ENCODE peak calls at places on chromosomes 4 and X, in six cellular contexts. Q, R, B, A, P and S are unnamed samples.

GRCh38 chr4:78781925-78782324 is 5.8 kb downstream of the BMP2K start:
- DNase-seq in B (no peak), Q (no peak), P (no peak), A (no peak), R (no peak), S (no peak)

GRCh38 chrX:40778861-40779575 is 43.7 kb upstream of the MED14 start:
- DNase-seq in A (peak; percentile 69), P (peak; percentile 36), R (no peak), Q (no peak), B (peak; percentile 87), S (no peak)

GRCh38 chr4:101346312-101346561 is 1.1 kb downstream of the PPP3CA start:
- DNase-seq in A (no peak), R (no peak), B (no peak), Q (no peak), P (no peak), S (no peak)

GRCh38 chr4:10084651-10085320 is 31.8 kb downstream of the WDR1 start:
- DNase-seq in R (no peak), Q (no peak), P (no peak), A (no peak), B (no peak), S (no peak)

GRCh38 chr4:45347056-45347455 is 620.7 kb upstream of the GNPDA2 start:
- DNase-seq in B (no peak), P (no peak), Q (no peak), A (no peak), R (no peak), S (no peak)

GRCh38 chrX:97766496-97767095 is 882.9 kb downstream of the RPA4 start:
- DNase-seq in Q (no peak), R (no peak), B (no peak), A (no peak), P (no peak), S (peak; percentile 52)

GRCh38 chrX:130831347-130831722 is 71.7 kb downstream of the ENOX2 start:
- DNase-seq in B (no peak), A (no peak), P (no peak), R (no peak), Q (no peak), S (no peak)

GRCh38 chr4:122458625-122459024 is 2.1 kb upstream of the IL2 start:
- DNase-seq in A (no peak), R (no peak), Q (no peak), B (peak; percentile 73), P (no peak), S (peak; percentile 52)

GRCh38 chr4:2878346-2878745 is 34.7 kb downstream of the ADD1 start:
- DNase-seq in R (no peak), A (no peak), Q (no peak), B (no peak), P (no peak), S (no peak)

GRCh38 chr4:113740857-113741379 is 20.6 kb downstream of the CAMK2D start:
- DNase-seq in Q (no peak), P (no peak), B (no peak), R (no peak), A (peak; percentile 20), S (no peak)

GRCh38 chrX:39600222-39600621 is 497.5 kb downstream of the BCOR start:
- DNase-seq in R (no peak), A (no peak), Q (no peak), B (no peak), P (no peak), S (no peak)

GRCh38 chr4:38071801-38072567 is 111.8 kb downstream of the PTTG2 start:
- DNase-seq in A (no peak), P (no peak), B (no peak), R (no peak), Q (no peak), S (no peak)

GRCh38 chr4:4923208-4923607 is 63.7 kb downstream of the MSX1 start:
- DNase-seq in A (no peak), P (no peak), R (no peak), Q (no peak), B (no peak), S (no peak)

GRCh38 chr4:120156115-120156718 is 89.6 kb upstream of the MAD2L1 start:
- DNase-seq in Q (peak; percentile 26), R (peak; percentile 69), P (peak; percentile 83), A (peak; percentile 35), B (peak; percentile 75), S (no peak)

GRCh38 chr4:13289391-13289790 is 194.7 kb downstream of the RAB28 start:
- DNase-seq in R (no peak), Q (no peak), A (peak; percentile 72), P (no peak), B (peak; percentile 36), S (no peak)

GRCh38 chr4:81769244-81769643 is 297.5 kb upstream of the RASGEF1B start:
- DNase-seq in Q (no peak), R (peak; percentile 3), P (no peak), A (no peak), B (no peak), S (no peak)

GRCh38 chr4:26080876-26081628 is 167.0 kb downstream of the SMIM20 start:
- DNase-seq in R (no peak), A (no peak), B (no peak), P (no peak), Q (no peak), S (no peak)

GRCh38 chr4:156924774-156925173 is 46.8 kb downstream of the PDGFC start:
- DNase-seq in Q (no peak), P (no peak), A (no peak), R (no peak), B (peak; percentile 3), S (no peak)

GRCh38 chr4:182207806-182208483 is 35.3 kb upstream of the TENM3 start:
- DNase-seq in A (peak; percentile 86), P (no peak), B (peak; percentile 32), Q (no peak), R (no peak), S (no peak)

GRCh38 chr4:64497526-64497925 is 88.3 kb upstream of the TECRL start:
- DNase-seq in A (no peak), R (no peak), B (peak; percentile 9), Q (no peak), P (no peak), S (no peak)

GRCh38 chrX:153598541-153599191 is at the start of gene CCNQ:
- DNase-seq in Q (peak; percentile 46), P (no peak), A (peak; percentile 28), B (peak; percentile 15), R (no peak), S (peak; percentile 61)

GRCh38 chr4:89269267-89269666 is 38.3 kb downstream of the GPRIN3 start:
- DNase-seq in A (no peak), B (no peak), P (no peak), R (no peak), Q (no peak), S (no peak)

DNA sequence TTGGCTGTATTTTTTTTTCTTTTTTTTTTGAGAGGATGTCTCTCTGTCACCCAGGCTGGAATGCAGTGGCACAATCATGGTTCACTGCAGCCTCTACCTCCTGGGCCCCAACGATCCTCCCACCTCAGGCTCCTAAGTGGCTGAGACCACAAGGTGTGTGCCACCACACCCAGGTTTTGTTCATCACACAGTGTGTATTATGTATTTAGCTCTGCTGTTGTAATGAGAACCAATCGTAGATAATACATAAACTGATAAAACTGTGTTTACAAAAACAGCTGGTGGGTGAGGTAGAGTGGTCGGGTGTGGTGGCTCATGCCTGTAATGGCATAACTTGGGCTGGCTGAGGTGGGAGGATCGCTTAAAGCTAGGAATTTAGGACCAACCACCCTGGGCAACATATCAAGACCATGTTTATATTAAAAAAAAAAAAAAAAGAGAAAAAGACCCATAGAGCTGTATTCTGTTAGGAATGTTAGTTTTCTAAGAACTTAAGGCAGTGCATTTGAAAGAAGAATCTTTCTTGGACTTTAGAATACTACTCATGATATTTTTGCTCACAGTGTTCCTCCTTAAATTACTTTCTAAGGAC is 34.9 kb downstream of the POLR2B start:
- DNase-seq in B (no peak), Q (no peak), R (no peak), P (no peak), A (no peak), S (no peak)
- H3K36me3 ChIP-seq in B (peaks cover 70% of the 10 kb centered on the region), Q (peaks cover 83% of the 10 kb centered on the region), R (peaks cover 25% of the 10 kb centered on the region), P (peaks cover 71% of the 10 kb centered on the region), A (peaks cover 34% of the 10 kb centered on the region), S (peaks cover 79% of the 10 kb centered on the region)

GRCh38 chrX:155262970-155263754 is 1.1 kb downstream of the RAB39B start:
- DNase-seq in P (no peak), A (no peak), R (no peak), B (no peak), Q (no peak), S (no peak)
- H3K9ac ChIP-seq in P (no peak overlapping the region), A (no peak overlapping the region), R (no peak overlapping the region), B (no peak overlapping the region), Q (no peak overlapping the region), S (no peak overlapping the region)

GRCh38 chrX:1418901-1419544 is 27.1 kb upstream of the SLC25A6 start:
- DNase-seq in R (no peak), P (no peak), A (no peak), B (peak; percentile 65), Q (no peak), S (no peak)

GRCh38 chrX:1416327-1416784 is 24.4 kb upstream of the SLC25A6 start:
- DNase-seq in B (no peak), Q (no peak), P (no peak), A (no peak), R (no peak), S (no peak)

GRCh38 chrX:1417921-1418875 is 26.3 kb upstream of the SLC25A6 start:
- DNase-seq in P (no peak), A (no peak), R (no peak), B (peak; percentile 59), Q (no peak), S (no peak)

GRCh38 chrX:1419545-1420355 is 27.8 kb upstream of the SLC25A6 start:
- DNase-seq in P (no peak), R (no peak), B (no peak), A (no peak), Q (no peak), S (no peak)

GRCh38 chrX:1416965-1417760 is 25.2 kb upstream of the SLC25A6 start:
- DNase-seq in Q (no peak), A (no peak), R (no peak), P (no peak), B (no peak), S (no peak)
- H3K36me3 ChIP-seq in Q (peaks cover 25% of the 10 kb centered on the region), A (peaks cover 2% of the 10 kb centered on the region), R (peaks cover 52% of the 10 kb centered on the region), P (no peaks in the 10 kb centered on the region), B (peaks cover 8% of the 10 kb centered on the region), S (peaks cover 59% of the 10 kb centered on the region)

GRCh38 chr4:1193206-1194027 is 21.0 kb upstream of the SPON2 start:
- DNase-seq in B (no peak), Q (no peak), A (no peak), R (no peak), P (no peak), S (peak; percentile 33)

GRCh38 chr4:1194028-1194900 is 21.9 kb upstream of the SPON2 start:
- DNase-seq in R (no peak), A (no peak), Q (no peak), B (no peak), P (no peak), S (peak; percentile 62)

GRCh38 chr4:1191621-1192020 is 19.2 kb upstream of the SPON2 start:
- DNase-seq in A (no peak), P (no peak), B (no peak), Q (no peak), R (no peak), S (peak; percentile 33)

GRCh38 chr4:1192493-1193205 is 20.3 kb upstream of the SPON2 start:
- DNase-seq in A (no peak), Q (no peak), B (no peak), R (no peak), P (no peak), S (peak; percentile 35)

DNA sequence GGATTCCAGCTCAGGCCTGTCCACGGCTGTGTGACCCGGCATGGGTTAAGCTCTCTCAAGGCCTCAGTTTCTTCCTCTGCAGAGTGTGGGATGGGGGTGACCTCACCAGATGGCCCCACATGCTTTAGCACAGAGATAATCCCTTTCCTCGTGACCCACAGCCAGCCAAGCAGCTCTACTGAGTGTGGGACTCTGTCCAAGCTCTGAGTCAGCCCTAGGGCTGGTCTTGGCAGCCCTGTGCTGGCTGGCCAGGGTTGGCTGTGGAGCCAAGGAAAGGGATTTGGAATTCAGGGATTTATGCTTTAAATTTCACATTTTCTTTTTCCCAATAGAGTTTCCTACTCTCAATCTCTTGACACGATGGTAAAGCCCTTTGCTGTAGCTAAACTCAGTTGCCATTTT is 19.7 kb upstream of the SPON2 start:
- DNase-seq in R (no peak), Q (no peak), B (peak; percentile 87), A (peak; percentile 86), P (peak; percentile 29), S (no peak)
- H3K9ac ChIP-seq in R (no peak overlapping the region), Q (peak overlapping the region; percentile 11), B (no peak overlapping the region), A (no peak overlapping the region), P (peak overlapping the region; percentile 22), S (no peak overlapping the region)